ENCODE peak calls at places on chromosomes 7 and 10, in seven cellular contexts. N is tibial artery; P is tibial nerve; G is CD4-positive, alpha-beta T cell; V is breast epithelium; K is neural progenitor cell; D is lower lobe of right lung. S is an unnamed sample. For H3K27me3, the result is how much of the 10 kb centered on the place peaks cover.

GRCh38 chr7:41695661-41696322 is 7.1 kb downstream of the INHBA start:
- DNase-seq in N (no peak), P (no peak), G (no peak), V (no peak), K (no peak), D (no peak), S (no peak)

GRCh38 chr7:130242198-130243014 is 24.3 kb upstream of the CPA2 start:
- DNase-seq in N (no peak), P (peak), G (peak), V (no peak), K (peak), D (peak), S (peak)

GRCh38 chr10:112775892-112776679 is 174.0 kb upstream of the TCF7L2 start:
- DNase-seq in N (no peak), P (no peak), G (no peak), V (no peak), K (no peak), D (no peak), S (no peak)

GRCh38 chr7:102457352-102457924 is 7.2 kb downstream of the ALKBH4 start:
- DNase-seq in N (no peak), P (no peak), G (no peak), V (no peak), K (no peak), D (no peak), S (peak)

GRCh38 chr10:119496282-119496681 is 46.2 kb downstream of the RGS10 start:
- DNase-seq in N (no peak), P (no peak), G (no peak), V (no peak), K (no peak), D (no peak), S (no peak)

GRCh38 chr7:3412871-3413270 is 111.8 kb downstream of the SDK1 start:
- DNase-seq in N (no peak), P (no peak), G (no peak), V (no peak), K (no peak), D (no peak), S (no peak)

GRCh38 chr7:82017334-82017943 is 247.6 kb upstream of the HGF start:
- DNase-seq in N (no peak), P (no peak), G (no peak), V (no peak), K (peak), D (no peak), S (no peak)

GRCh38 chr7:518630-519428 is 817 bp downstream of the PDGFA start:
- DNase-seq in N (peak), P (peak), G (no peak), V (peak), K (peak), D (peak), S (peak)

GRCh38 chr10:131725736-131726459 is 174.9 kb upstream of the PPP2R2D start:
- DNase-seq in N (peak), P (no peak), G (no peak), V (peak), K (no peak), D (no peak), S (no peak)

DNA sequence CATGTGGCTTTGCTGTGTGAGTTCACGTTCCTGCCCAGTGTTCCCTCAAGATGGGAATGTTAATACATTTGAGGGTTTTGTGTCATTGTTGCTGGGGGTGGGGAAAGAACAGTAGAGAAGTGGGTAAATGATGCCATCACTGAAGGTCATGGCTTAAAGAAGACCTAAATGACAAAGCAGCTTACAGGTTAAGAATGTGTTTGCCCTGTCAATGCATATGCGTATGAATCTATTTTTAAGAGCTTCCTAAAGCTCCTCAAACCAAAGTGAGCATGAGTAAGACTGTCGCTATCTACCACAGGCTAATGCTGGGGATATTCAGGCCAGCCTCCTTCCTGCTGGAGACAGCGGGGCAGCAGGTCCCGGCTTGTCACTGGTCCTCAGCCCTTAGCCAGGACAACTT is 162.9 kb downstream of the CREB5 start:
- DNase-seq in N (no peak), P (no peak), G (no peak), V (no peak), K (no peak), D (no peak), S (no peak)
- H3K27me3 ChIP-seq in N (under half), P (under half), G (under half), V (under half), K (under half), D (under half), S (under half)

GRCh38 chr10:133126431-133127290 is 33.4 kb upstream of the KNDC1 start:
- DNase-seq in N (peak), P (no peak), G (no peak), V (peak), K (no peak), D (peak), S (peak)

GRCh38 chr10:133129854-133130495 is 30.0 kb upstream of the KNDC1 start:
- DNase-seq in N (no peak), P (no peak), G (no peak), V (peak), K (no peak), D (peak), S (no peak)

GRCh38 chr10:133129151-133129853 is 30.7 kb upstream of the KNDC1 start:
- DNase-seq in N (no peak), P (no peak), G (no peak), V (peak), K (no peak), D (peak), S (peak)

GRCh38 chr10:133127291-133128125 is 32.5 kb upstream of the KNDC1 start:
- DNase-seq in N (peak), P (no peak), G (peak), V (peak), K (no peak), D (peak), S (peak)

DNA sequence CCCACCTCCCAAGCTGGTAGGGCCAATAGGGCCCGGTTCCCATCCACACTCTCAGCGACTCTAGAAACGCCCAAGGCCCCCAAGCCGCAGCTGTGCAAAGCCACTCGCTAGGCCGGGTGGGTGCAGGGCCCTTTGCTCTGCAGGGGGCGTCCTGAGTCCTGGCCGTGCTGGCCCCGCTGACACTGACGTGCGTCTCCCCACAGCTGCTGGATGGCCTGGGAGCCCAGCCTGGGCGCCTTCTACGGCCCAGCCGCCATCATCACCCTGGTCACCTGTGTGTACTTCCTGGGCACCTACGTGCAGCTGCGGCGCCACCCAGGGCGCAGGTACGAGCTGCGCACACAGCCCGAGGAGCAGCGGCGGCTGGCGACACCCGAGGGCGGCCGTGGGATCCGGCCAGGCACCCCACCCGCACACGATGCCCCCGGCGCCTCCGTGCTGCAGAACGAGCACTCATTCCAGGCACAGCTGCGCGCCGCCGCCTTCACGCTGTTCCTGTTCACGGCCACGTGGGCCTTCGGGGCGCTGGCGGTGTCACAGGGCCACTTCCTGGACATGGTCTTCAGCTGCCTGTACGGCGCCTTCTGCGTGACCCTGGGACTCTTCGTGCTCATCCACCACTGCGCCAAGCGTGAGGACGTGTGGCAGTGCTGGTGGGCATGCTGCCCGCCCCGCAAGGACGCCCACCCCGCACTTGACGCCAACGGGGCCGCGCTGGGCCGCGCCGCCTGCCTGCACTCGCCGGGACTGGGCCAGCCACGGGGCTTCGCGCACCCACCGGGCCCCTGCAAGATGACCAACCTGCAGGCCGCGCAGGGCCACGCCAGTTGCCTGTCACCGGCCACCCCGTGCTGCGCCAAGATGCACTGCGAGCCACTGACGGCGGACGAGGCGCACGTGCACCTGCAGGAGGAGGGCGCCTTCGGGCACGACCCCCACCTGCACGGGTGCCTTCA is 31.6 kb upstream of the KNDC1 start:
- DNase-seq in N (peak), P (peak), G (no peak), V (peak), K (no peak), D (peak), S (peak)
- H3K27me3 ChIP-seq in N (under half), P (under half), G (under half), V (half or more), K (under half), D (under half), S (under half)

DNA sequence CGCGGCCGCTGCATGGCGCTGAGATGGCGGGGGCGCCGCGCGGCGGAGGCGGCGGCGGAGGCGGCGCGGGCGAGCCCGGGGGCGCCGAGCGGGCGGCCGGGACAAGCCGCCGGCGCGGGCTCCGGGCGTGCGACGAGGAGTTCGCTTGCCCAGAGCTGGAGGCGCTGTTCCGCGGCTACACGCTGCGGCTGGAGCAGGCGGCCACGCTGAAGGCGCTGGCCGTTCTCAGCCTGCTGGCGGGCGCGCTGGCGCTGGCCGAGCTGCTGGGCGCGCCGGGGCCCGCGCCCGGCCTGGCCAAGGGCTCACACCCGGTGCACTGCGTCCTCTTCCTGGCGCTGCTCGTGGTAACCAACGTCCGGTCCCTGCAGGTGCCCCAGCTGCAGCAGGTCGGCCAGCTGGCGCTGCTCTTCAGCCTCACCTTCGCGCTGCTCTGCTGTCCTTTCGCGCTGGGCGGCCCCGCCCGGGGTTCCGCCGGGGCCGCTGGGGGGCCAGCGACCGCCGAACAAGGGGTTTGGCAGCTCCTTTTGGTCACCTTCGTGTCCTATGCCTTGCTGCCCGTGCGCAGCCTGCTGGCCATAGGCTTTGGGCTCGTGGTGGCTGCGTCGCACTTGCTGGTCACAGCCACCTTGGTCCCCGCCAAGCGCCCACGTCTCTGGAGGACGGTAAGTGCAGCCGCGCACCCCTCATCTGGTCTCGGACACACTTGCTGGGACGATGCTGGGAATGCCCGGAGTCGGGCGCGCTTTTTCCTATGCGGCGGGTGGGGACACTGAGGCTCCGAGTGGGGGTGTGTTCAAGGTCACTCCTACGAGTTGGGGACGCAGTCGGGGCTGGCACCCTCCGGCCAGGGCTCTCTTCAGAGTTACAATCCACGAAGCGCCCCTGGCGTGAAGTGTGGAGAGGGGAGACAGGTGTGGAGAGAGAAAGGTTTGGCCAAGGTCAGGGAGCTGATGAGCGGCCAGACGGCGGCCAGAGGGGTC is 643 bp downstream of the ADCY1 start:
- DNase-seq in N (peak), P (no peak), G (no peak), V (no peak), K (peak), D (no peak), S (peak)
- H3K27me3 ChIP-seq in N (half or more), P (under half), G (under half), V (under half), K (half or more), D (under half), S (under half)

GRCh38 chr7:122304604-122304975 is at the start of gene FEZF1:
- DNase-seq in N (no peak), P (no peak), G (no peak), V (no peak), K (peak), D (peak), S (no peak)

GRCh38 chr7:122301858-122302745 is 2.4 kb downstream of the FEZF1 start:
- DNase-seq in N (no peak), P (no peak), G (no peak), V (no peak), K (peak), D (no peak), S (no peak)

GRCh38 chr7:122303971-122304603 is 463 bp downstream of the FEZF1 start:
- DNase-seq in N (no peak), P (no peak), G (no peak), V (no peak), K (peak), D (peak), S (peak)

GRCh38 chr7:122303522-122303970 is 1.0 kb downstream of the FEZF1 start:
- DNase-seq in N (peak), P (no peak), G (no peak), V (no peak), K (peak), D (no peak), S (no peak)

GRCh38 chr7:122302826-122303521 is 1.6 kb downstream of the FEZF1 start:
- DNase-seq in N (no peak), P (no peak), G (no peak), V (no peak), K (no peak), D (no peak), S (no peak)
- H3K27me3 ChIP-seq in N (half or more), P (half or more), G (half or more), V (half or more), K (under half), D (half or more), S (under half)

S was measured in right cardiac atrium.